ENCODE peak calls at places on chromosomes 4 and X, in nine cellular contexts. One of them, this sample, is unnamed.

GRCh38 chr4:20809796-20810195 is 109.5 kb downstream of the PACRGL start:
- DNase-seq in heart right ventricle: no peak
- DNase-seq in tibial nerve: no peak
- DNase-seq in lower lobe of right lung: peak; percentile 53
- DNase-seq in H9: peak; percentile 56
- DNase-seq in WERI-Rb-1: no peak
- DNase-seq in cardiac muscle cell: peak; percentile 18
- DNase-seq in fibroblast of lung: no peak
- DNase-seq in spleen: no peak
- DNase-seq in this sample: no peak

GRCh38 chrX:10759400-10759799 is 139.0 kb upstream of the MID1 start:
- DNase-seq in cardiac muscle cell: no peak
- DNase-seq in heart right ventricle: no peak
- DNase-seq in WERI-Rb-1: no peak
- DNase-seq in H9: peak; percentile 79
- DNase-seq in fibroblast of lung: no peak
- DNase-seq in spleen: no peak
- DNase-seq in lower lobe of right lung: no peak
- DNase-seq in tibial nerve: no peak
- DNase-seq in this sample: no peak

GRCh38 chr4:54322817-54323417 is 93.8 kb downstream of the PDGFRA start:
- DNase-seq in lower lobe of right lung: peak; percentile 64
- DNase-seq in fibroblast of lung: peak; percentile 62
- DNase-seq in tibial nerve: peak; percentile 73
- DNase-seq in heart right ventricle: peak; percentile 69
- DNase-seq in spleen: no peak
- DNase-seq in WERI-Rb-1: peak; percentile 63
- DNase-seq in cardiac muscle cell: peak; percentile 83
- DNase-seq in H9: peak; percentile 85
- DNase-seq in this sample: peak; percentile 16

GRCh38 chrX:148601034-148601433 is 100.6 kb downstream of the AFF2 start:
- DNase-seq in spleen: no peak
- DNase-seq in H9: no peak
- DNase-seq in WERI-Rb-1: no peak
- DNase-seq in tibial nerve: no peak
- DNase-seq in heart right ventricle: no peak
- DNase-seq in cardiac muscle cell: no peak
- DNase-seq in lower lobe of right lung: no peak
- DNase-seq in fibroblast of lung: peak; percentile 34
- DNase-seq in this sample: no peak

GRCh38 chr4:126604273-126604867 is 1028.4 kb upstream of the INTU start:
- DNase-seq in tibial nerve: peak; percentile 53
- DNase-seq in spleen: no peak
- DNase-seq in cardiac muscle cell: peak; percentile 45
- DNase-seq in WERI-Rb-1: peak; percentile 40
- DNase-seq in H9: no peak
- DNase-seq in fibroblast of lung: peak; percentile 71
- DNase-seq in lower lobe of right lung: no peak
- DNase-seq in heart right ventricle: no peak
- DNase-seq in this sample: peak; percentile 21

GRCh38 chr4:101326586-101326985 is 20.7 kb downstream of the PPP3CA start:
- DNase-seq in spleen: no peak
- DNase-seq in cardiac muscle cell: no peak
- DNase-seq in heart right ventricle: no peak
- DNase-seq in tibial nerve: no peak
- DNase-seq in WERI-Rb-1: no peak
- DNase-seq in fibroblast of lung: no peak
- DNase-seq in H9: no peak
- DNase-seq in lower lobe of right lung: no peak
- DNase-seq in this sample: no peak

GRCh38 chrX:72169008-72169728 is 12.4 kb upstream of the PIN4 start:
- DNase-seq in H9: no peak
- DNase-seq in cardiac muscle cell: no peak
- DNase-seq in WERI-Rb-1: no peak
- DNase-seq in tibial nerve: no peak
- DNase-seq in fibroblast of lung: peak; percentile 8
- DNase-seq in spleen: no peak
- DNase-seq in lower lobe of right lung: no peak
- DNase-seq in heart right ventricle: peak; percentile 8
- DNase-seq in this sample: no peak

GRCh38 chr4:93373893-93374860 is 454.4 kb upstream of the ATOH1 start:
- DNase-seq in H9: no peak
- DNase-seq in spleen: no peak
- DNase-seq in heart right ventricle: no peak
- DNase-seq in cardiac muscle cell: no peak
- DNase-seq in fibroblast of lung: peak; percentile 12
- DNase-seq in tibial nerve: no peak
- DNase-seq in WERI-Rb-1: no peak
- DNase-seq in lower lobe of right lung: no peak
- DNase-seq in this sample: no peak

GRCh38 chr4:13483142-13484044 is 747 bp downstream of the RAB28 start:
- DNase-seq in fibroblast of lung: peak; percentile 73
- DNase-seq in spleen: no peak
- DNase-seq in H9: peak; percentile 66
- DNase-seq in tibial nerve: peak; percentile 26
- DNase-seq in heart right ventricle: peak; percentile 39
- DNase-seq in WERI-Rb-1: peak; percentile 60
- DNase-seq in lower lobe of right lung: no peak
- DNase-seq in cardiac muscle cell: peak; percentile 81
- DNase-seq in this sample: peak; percentile 33

GRCh38 chr4:76061977-76062376 is 12.5 kb upstream of the ART3 start:
- DNase-seq in heart right ventricle: no peak
- DNase-seq in fibroblast of lung: no peak
- DNase-seq in H9: no peak
- DNase-seq in cardiac muscle cell: no peak
- DNase-seq in lower lobe of right lung: no peak
- DNase-seq in spleen: no peak
- DNase-seq in WERI-Rb-1: no peak
- DNase-seq in tibial nerve: no peak
- DNase-seq in this sample: no peak

GRCh38 chrX:42432552-42432951 is 345.4 kb downstream of the PPP1R2C start:
- DNase-seq in tibial nerve: no peak
- DNase-seq in WERI-Rb-1: no peak
- DNase-seq in spleen: no peak
- DNase-seq in fibroblast of lung: no peak
- DNase-seq in H9: no peak
- DNase-seq in heart right ventricle: no peak
- DNase-seq in lower lobe of right lung: no peak
- DNase-seq in cardiac muscle cell: no peak
- DNase-seq in this sample: no peak

GRCh38 chr4:80751200-80751599 is 279.3 kb upstream of the BMP3 start:
- DNase-seq in WERI-Rb-1: no peak
- DNase-seq in lower lobe of right lung: no peak
- DNase-seq in cardiac muscle cell: no peak
- DNase-seq in fibroblast of lung: no peak
- DNase-seq in heart right ventricle: no peak
- DNase-seq in spleen: peak; percentile 38
- DNase-seq in H9: peak; percentile 38
- DNase-seq in tibial nerve: no peak
- DNase-seq in this sample: no peak

GRCh38 chr4:115873048-115873447 is 759.6 kb upstream of the NDST4 start:
- DNase-seq in heart right ventricle: no peak
- DNase-seq in lower lobe of right lung: no peak
- DNase-seq in cardiac muscle cell: no peak
- DNase-seq in tibial nerve: no peak
- DNase-seq in spleen: peak; percentile 34
- DNase-seq in fibroblast of lung: no peak
- DNase-seq in H9: no peak
- DNase-seq in WERI-Rb-1: no peak
- DNase-seq in this sample: no peak
- TF ChIP-seq CTCF in heart right ventricle: no peak
- TF ChIP-seq CTCF in lower lobe of right lung: no peak
- TF ChIP-seq CTCF in cardiac muscle cell: no peak
- TF ChIP-seq CTCF in tibial nerve: no peak
- TF ChIP-seq CTCF in spleen: no peak
- TF ChIP-seq CTCF in fibroblast of lung: no peak
- TF ChIP-seq CTCF in H9: peak; percentile 43
- TF ChIP-seq CTCF in WERI-Rb-1: peak; percentile 14
- TF ChIP-seq CTCF in this sample: no peak

DNA sequence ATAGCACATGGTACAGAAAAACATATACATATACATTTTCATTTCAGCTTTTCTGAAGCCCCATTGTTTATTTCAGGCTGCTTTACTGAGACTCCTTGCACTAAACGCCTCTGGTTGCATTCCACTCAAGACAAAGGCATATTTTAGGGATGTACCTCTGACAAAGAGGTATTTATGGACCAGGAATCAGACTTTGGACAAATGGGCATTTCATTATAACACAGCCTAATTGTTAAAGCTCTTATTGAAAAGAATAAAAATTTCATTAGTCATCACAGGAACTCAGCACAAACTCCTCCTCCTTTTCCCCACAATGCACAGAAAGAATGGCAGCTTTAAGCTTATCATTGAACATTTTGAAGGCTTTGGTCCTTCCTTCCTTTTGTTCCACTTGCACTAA is 62.9 kb upstream of the UGT8 start:
- DNase-seq in H9: no peak
- DNase-seq in spleen: no peak
- DNase-seq in lower lobe of right lung: no peak
- DNase-seq in tibial nerve: no peak
- DNase-seq in cardiac muscle cell: no peak
- DNase-seq in WERI-Rb-1: no peak
- DNase-seq in fibroblast of lung: no peak
- DNase-seq in heart right ventricle: no peak
- DNase-seq in this sample: no peak
- H3K27ac ChIP-seq in H9: no peak overlapping the region
- H3K27ac ChIP-seq in spleen: no peak overlapping the region
- H3K27ac ChIP-seq in lower lobe of right lung: no peak overlapping the region
- H3K27ac ChIP-seq in tibial nerve: no peak overlapping the region
- H3K27ac ChIP-seq in cardiac muscle cell: no peak overlapping the region
- H3K27ac ChIP-seq in WERI-Rb-1: no peak overlapping the region
- H3K27ac ChIP-seq in fibroblast of lung: no peak overlapping the region
- H3K27ac ChIP-seq in heart right ventricle: no peak overlapping the region
- H3K27ac ChIP-seq in this sample: no peak overlapping the region

GRCh38 chr4:176150283-176150682 is 45.1 kb downstream of the SPATA4 start:
- DNase-seq in spleen: no peak
- DNase-seq in WERI-Rb-1: no peak
- DNase-seq in lower lobe of right lung: no peak
- DNase-seq in fibroblast of lung: peak; percentile 72
- DNase-seq in tibial nerve: no peak
- DNase-seq in heart right ventricle: no peak
- DNase-seq in H9: no peak
- DNase-seq in cardiac muscle cell: peak; percentile 45
- DNase-seq in this sample: no peak
- TF ChIP-seq CTCF in spleen: no peak
- TF ChIP-seq CTCF in WERI-Rb-1: no peak
- TF ChIP-seq CTCF in lower lobe of right lung: peak; percentile 23
- TF ChIP-seq CTCF in fibroblast of lung: peak; percentile 14
- TF ChIP-seq CTCF in tibial nerve: no peak
- TF ChIP-seq CTCF in heart right ventricle: peak; percentile 13
- TF ChIP-seq CTCF in H9: peak; percentile 46
- TF ChIP-seq CTCF in cardiac muscle cell: no peak
- TF ChIP-seq CTCF in this sample: peak; percentile 36

GRCh38 chr4:40189997-40190396 is 6.8 kb upstream of the RHOH start:
- DNase-seq in H9: no peak
- DNase-seq in cardiac muscle cell: no peak
- DNase-seq in fibroblast of lung: peak; percentile 65
- DNase-seq in lower lobe of right lung: no peak
- DNase-seq in spleen: no peak
- DNase-seq in WERI-Rb-1: no peak
- DNase-seq in tibial nerve: no peak
- DNase-seq in heart right ventricle: no peak
- DNase-seq in this sample: no peak
- H3K27ac ChIP-seq in H9: no peak overlapping the region
- H3K27ac ChIP-seq in cardiac muscle cell: no peak overlapping the region
- H3K27ac ChIP-seq in fibroblast of lung: no peak overlapping the region
- H3K27ac ChIP-seq in lower lobe of right lung: no peak overlapping the region
- H3K27ac ChIP-seq in spleen: peak overlapping the region; percentile 44
- H3K27ac ChIP-seq in WERI-Rb-1: no peak overlapping the region
- H3K27ac ChIP-seq in tibial nerve: no peak overlapping the region
- H3K27ac ChIP-seq in heart right ventricle: no peak overlapping the region
- H3K27ac ChIP-seq in this sample: no peak overlapping the region

DNA sequence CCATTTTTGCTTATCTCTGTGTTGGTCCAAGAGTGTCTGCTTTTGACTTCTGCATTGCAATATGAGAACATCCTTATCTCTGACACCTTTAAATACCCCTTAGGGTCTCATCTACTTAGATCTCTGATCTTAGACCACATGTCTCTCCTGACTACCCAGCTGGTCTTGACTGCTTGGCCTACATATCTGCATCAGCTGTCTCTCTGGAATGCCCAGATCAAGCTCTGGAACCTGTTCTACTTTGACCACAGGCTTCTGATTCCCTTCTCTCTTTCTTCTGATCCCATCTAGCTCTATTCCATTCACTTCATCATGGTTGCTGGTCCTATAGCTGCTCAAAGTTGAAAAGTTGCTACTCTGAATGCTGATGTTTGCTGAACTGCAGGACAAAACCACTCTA is 301.2 kb downstream of the MAPK10 start:
- DNase-seq in H9: no peak
- DNase-seq in lower lobe of right lung: no peak
- DNase-seq in cardiac muscle cell: no peak
- DNase-seq in heart right ventricle: no peak
- DNase-seq in fibroblast of lung: no peak
- DNase-seq in WERI-Rb-1: no peak
- DNase-seq in spleen: no peak
- DNase-seq in tibial nerve: no peak
- DNase-seq in this sample: no peak
- TF ChIP-seq CTCF in H9: no peak
- TF ChIP-seq CTCF in lower lobe of right lung: no peak
- TF ChIP-seq CTCF in cardiac muscle cell: no peak
- TF ChIP-seq CTCF in heart right ventricle: no peak
- TF ChIP-seq CTCF in fibroblast of lung: no peak
- TF ChIP-seq CTCF in WERI-Rb-1: no peak
- TF ChIP-seq CTCF in spleen: no peak
- TF ChIP-seq CTCF in tibial nerve: no peak
- TF ChIP-seq CTCF in this sample: no peak

DNA sequence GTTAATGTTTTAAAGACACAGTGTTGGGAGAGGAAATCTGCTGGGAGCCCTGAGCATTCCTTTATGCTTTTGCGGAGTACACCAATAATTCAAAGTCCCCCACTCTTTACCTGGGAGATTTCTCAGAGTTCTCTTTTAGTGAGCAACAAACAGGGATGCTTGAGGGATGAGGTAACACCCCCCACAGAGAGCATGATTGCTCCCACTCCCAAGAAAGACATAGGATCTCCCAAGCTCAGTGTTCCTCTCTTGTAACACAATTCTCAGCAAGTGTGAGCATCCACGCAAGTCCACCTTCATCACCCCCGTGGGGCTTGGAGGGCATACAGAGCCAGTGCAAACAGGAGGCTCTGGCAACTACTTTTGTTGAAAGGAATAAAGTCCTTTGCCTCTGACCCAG is 36.1 kb downstream of the GSPT2 start:
- DNase-seq in heart right ventricle: no peak
- DNase-seq in cardiac muscle cell: no peak
- DNase-seq in tibial nerve: no peak
- DNase-seq in H9: no peak
- DNase-seq in WERI-Rb-1: no peak
- DNase-seq in fibroblast of lung: no peak
- DNase-seq in spleen: no peak
- DNase-seq in lower lobe of right lung: no peak
- DNase-seq in this sample: no peak
- H3K27ac ChIP-seq in heart right ventricle: no peak overlapping the region
- H3K27ac ChIP-seq in cardiac muscle cell: no peak overlapping the region
- H3K27ac ChIP-seq in tibial nerve: no peak overlapping the region
- H3K27ac ChIP-seq in H9: no peak overlapping the region
- H3K27ac ChIP-seq in WERI-Rb-1: no peak overlapping the region
- H3K27ac ChIP-seq in fibroblast of lung: no peak overlapping the region
- H3K27ac ChIP-seq in spleen: no peak overlapping the region
- H3K27ac ChIP-seq in lower lobe of right lung: no peak overlapping the region
- H3K27ac ChIP-seq in this sample: no peak overlapping the region